ENCODE peak calls at places on chromosomes 5 and 9, in seven cellular contexts. N, U, Q, X, A, G and O are unnamed samples.

GRCh38 chr5:368162-369084 is 46.9 kb downstream of the AHRR start:
- DNase-seq in N (peak), A (no peak), U (no peak), Q (no peak), G (peak), X (no peak), O (no peak)

GRCh38 chr5:127562252-127562651 is 44.8 kb downstream of the PRRC1 start:
- DNase-seq in X (peak), Q (no peak), U (no peak), A (peak), G (no peak), N (peak), O (no peak)

GRCh38 chr5:107930092-107930491 is 259.4 kb upstream of the EFNA5 start:
- DNase-seq in U (no peak), N (peak), G (peak), X (no peak), A (no peak), Q (no peak), O (no peak)

GRCh38 chr5:107806271-107806670 is 135.5 kb upstream of the EFNA5 start:
- DNase-seq in X (no peak), G (no peak), N (no peak), Q (no peak), U (no peak), A (peak), O (no peak)

GRCh38 chr5:97991236-97991635 is 782.2 kb upstream of the RGMB start:
- DNase-seq in U (no peak), Q (no peak), X (no peak), G (no peak), A (no peak), N (no peak), O (no peak)

GRCh38 chr9:105672711-105673234 is 10.5 kb downstream of the TAL2 start:
- DNase-seq in N (no peak), Q (no peak), U (no peak), G (no peak), X (no peak), A (no peak), O (no peak)

GRCh38 chr5:16870878-16871277 is 65.2 kb downstream of the MYO10 start:
- DNase-seq in X (no peak), N (no peak), A (no peak), U (no peak), Q (no peak), G (no peak), O (no peak)

GRCh38 chr9:16679327-16679821 is 191.1 kb downstream of the BNC2 start:
- DNase-seq in A (no peak), X (peak), N (peak), U (no peak), Q (no peak), G (peak), O (peak)

GRCh38 chr5:101675510-101675909 is 620.6 kb downstream of the SLCO4C1 start:
- DNase-seq in A (no peak), N (no peak), U (no peak), G (no peak), Q (no peak), X (no peak), O (no peak)

GRCh38 chr9:21583628-21584027 is 101.5 kb upstream of the IFNE start:
- DNase-seq in N (peak), Q (no peak), A (no peak), G (no peak), U (no peak), X (no peak), O (no peak)

GRCh38 chr9:6646028-6646636 is 603 bp upstream of the GLDC start:
- DNase-seq in U (no peak), X (no peak), Q (peak), N (no peak), G (no peak), A (no peak), O (no peak)

GRCh38 chr5:415928-416635 is 26.9 kb upstream of the EXOC3 start:
- DNase-seq in Q (no peak), A (peak), N (no peak), U (no peak), X (no peak), G (no peak), O (no peak)

GRCh38 chr9:131477367-131477766 is 25.4 kb upstream of the POMT1 start:
- DNase-seq in N (no peak), U (no peak), Q (no peak), X (no peak), G (no peak), A (no peak), O (no peak)

GRCh38 chr5:122901346-122901745 is 55.9 kb downstream of the SNX24 start:
- DNase-seq in N (no peak), Q (no peak), A (no peak), U (no peak), G (no peak), X (no peak), O (no peak)

GRCh38 chr5:157544623-157544989 is 31.0 kb downstream of the ADAM19 start:
- DNase-seq in G (no peak), A (no peak), U (no peak), Q (no peak), X (no peak), N (no peak), O (no peak)

GRCh38 chr5:66164044-66164790 is 20.1 kb downstream of the SREK1 start:
- DNase-seq in G (peak), N (no peak), X (no peak), A (no peak), U (no peak), Q (no peak), O (no peak)

GRCh38 chr9:16484744-16485143 is 385.7 kb downstream of the BNC2 start:
- DNase-seq in Q (no peak), G (peak), U (no peak), X (no peak), N (peak), A (no peak), O (no peak)

GRCh38 chr9:19922476-19923118 is 133.8 kb upstream of the SLC24A2 start:
- DNase-seq in U (peak), Q (no peak), X (peak), G (peak), N (peak), A (peak), O (peak)

GRCh38 chr9:7212101-7212500 is 454.3 kb downstream of the KDM4C start:
- DNase-seq in N (peak), X (no peak), A (no peak), U (no peak), Q (no peak), G (no peak), O (no peak)

GRCh38 chr5:100828071-100828689 is 74.9 kb downstream of the ST8SIA4 start:
- DNase-seq in Q (no peak), X (no peak), A (no peak), N (peak), G (no peak), U (no peak), O (no peak)

GRCh38 chr9:127537014-127537413 is 75.1 kb upstream of the STXBP1 start:
- DNase-seq in N (peak), U (no peak), X (no peak), G (peak), A (no peak), Q (no peak), O (no peak)

GRCh38 chr9:35091536-35091935 is 4.9 kb downstream of the PIGO start:
- DNase-seq in X (no peak), U (no peak), N (no peak), Q (no peak), G (no peak), A (no peak), O (no peak)

GRCh38 chr9:37486256-37486615 is 488 bp downstream of the POLR1E start:
- DNase-seq in A (no peak), Q (no peak), G (no peak), X (no peak), U (no peak), N (no peak), O (no peak)

GRCh38 chr9:76560481-76560891 is 101.5 kb downstream of the GCNT1 start:
- DNase-seq in N (peak), Q (no peak), A (no peak), G (peak), U (no peak), X (no peak), O (no peak)

GRCh38 chr5:88515881-88516819 is 247.5 kb upstream of the TMEM161B start:
- DNase-seq in X (no peak), Q (no peak), U (no peak), A (no peak), G (peak), N (peak), O (no peak)

GRCh38 chr5:151773979-151774378 is 2.2 kb downstream of the G3BP1 start:
- DNase-seq in Q (no peak), G (no peak), A (no peak), U (no peak), N (peak), X (no peak), O (no peak)

GRCh38 chr9:90861380-90861779 is 59.8 kb downstream of the SYK start:
- DNase-seq in X (no peak), N (no peak), G (no peak), A (no peak), U (no peak), Q (no peak), O (no peak)

GRCh38 chr9:4680178-4680535 is 788 bp downstream of the CDC37L1 start:
- DNase-seq in A (no peak), N (peak), Q (peak), U (no peak), X (no peak), G (no peak), O (no peak)

DNA sequence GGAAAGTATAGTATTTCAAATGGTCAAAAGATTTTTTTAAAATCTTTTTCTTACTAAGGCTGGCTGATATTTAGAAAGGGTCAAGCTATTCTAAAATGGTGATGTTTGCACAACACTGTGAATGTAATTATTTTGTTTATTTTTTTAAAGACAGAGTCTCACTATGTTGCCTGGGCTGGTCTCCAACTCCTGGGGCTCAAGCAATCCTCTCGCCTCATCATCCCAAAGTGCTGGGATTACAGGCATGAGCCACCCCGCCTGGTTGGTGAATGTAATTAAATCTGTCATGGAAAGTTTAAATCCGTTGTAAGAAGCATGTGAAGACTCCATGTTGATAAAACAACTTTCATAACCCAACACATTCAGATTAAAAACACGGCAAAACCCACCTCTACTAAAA is 2.6 kb downstream of the UBTD2 start:
- DNase-seq in X (no peak), G (peak), N (peak), Q (no peak), U (no peak), A (no peak), O (no peak)
- H3K4me3 ChIP-seq in X (no peak), G (no peak), N (peak), Q (no peak), U (no peak), A (peak), O (no peak)

DNA sequence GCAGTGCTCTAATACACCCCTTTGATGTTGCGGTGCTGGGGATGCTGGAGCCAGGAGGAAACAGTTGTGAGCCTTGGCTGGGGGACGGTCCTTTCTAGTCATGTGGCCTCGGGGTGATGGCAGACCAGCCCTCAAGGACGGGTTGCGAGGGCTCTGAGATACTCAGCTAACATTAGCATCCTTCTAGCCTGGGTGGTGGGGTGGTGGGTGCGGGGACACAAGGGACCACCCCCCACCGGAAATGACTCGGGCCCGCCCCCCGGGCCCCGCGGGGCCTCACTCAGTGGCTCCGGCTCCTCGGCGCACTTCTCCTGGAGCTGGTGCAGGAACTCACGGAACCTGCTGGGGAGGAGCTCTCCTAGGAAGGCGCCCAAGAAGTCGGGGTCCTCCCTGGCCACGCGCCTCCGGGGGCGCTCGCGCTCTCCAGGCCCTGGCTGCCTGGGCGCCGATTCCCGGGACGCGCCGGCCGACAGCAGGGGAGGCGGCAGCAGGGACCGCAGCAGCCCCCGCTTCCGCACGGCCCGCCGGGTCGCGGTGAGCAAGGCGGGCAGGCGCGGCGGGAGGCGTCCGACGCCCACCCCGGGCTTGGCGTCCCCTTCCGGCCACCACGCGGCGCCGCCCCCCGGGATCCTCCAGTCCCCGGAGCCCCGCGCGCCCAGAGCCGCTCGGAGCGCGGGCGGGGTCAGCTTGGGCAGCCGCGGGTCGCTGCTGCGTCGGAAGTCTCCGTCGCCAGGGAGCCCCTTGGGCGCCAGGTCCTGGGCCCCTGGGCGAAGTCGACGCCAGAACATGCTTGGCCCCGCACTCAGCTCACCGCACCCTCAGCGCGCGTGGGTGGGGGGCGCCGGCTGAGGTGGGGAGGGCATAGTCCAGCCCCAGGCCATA is 873 bp downstream of the C9orf50 start:
- DNase-seq in A (peak), G (peak), U (no peak), N (peak), X (peak), Q (no peak), O (peak)
- H3K9ac ChIP-seq in A (no peak), G (peak), U (peak), N (peak), X (peak), Q (no peak), O (peak)

GRCh38 chr5:172985596-172985995 is 2.0 kb downstream of the ATP6V0E1 start:
- DNase-seq in X (no peak), G (no peak), Q (no peak), N (no peak), U (no peak), A (no peak), O (no peak)

GRCh38 chr5:172981931-172982330 is 1.6 kb upstream of the ATP6V0E1 start:
- DNase-seq in A (no peak), G (no peak), U (no peak), X (no peak), Q (no peak), N (no peak), O (no peak)

GRCh38 chr5:172984244-172984953 is 828 bp downstream of the ATP6V0E1 start:
- DNase-seq in A (peak), U (peak), G (peak), Q (peak), N (peak), X (peak), O (peak)

GRCh38 chr5:172979778-172980177 is 3.8 kb upstream of the ATP6V0E1 start:
- DNase-seq in N (peak), A (no peak), Q (no peak), X (no peak), U (no peak), G (peak), O (no peak)

DNA sequence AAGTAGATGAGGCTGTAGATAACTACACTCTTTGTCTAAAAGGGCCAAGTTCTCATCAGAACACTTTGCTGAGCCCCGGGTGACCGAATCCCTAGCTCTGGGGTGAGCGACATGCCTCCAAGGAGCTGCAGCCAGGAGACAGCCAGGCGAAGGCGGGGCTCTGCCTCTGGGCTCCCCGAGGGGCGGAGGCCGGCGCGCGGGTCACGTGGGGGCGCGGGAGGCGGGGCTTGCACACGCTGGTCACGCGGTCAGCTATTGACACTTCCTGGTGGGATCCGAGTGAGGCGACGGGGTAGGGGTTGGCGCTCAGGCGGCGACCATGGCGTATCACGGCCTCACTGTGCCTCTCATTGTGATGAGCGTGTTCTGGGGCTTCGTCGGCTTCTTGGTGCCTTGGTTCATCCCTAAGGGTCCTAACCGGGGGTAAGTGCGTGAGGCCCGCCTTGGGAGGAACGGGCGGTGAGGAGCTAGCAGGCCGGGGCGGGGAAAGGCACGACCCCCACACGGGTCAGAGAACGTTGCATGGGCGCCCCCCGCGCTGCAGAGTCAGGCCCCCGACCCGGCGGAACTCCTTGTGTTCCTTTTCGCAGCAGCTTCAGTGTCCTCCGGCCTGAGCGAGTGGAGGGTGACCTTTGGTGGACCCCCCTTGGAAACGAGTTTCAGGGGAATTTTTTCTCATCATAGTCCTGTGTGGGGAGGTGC is at the start of gene ATP6V0E1:
- DNase-seq in Q (peak), G (peak), A (peak), U (peak), N (peak), X (peak), O (peak)
- H3K4me3 ChIP-seq in Q (peak), G (peak), A (peak), U (peak), N (peak), X (peak), O (peak)

DNA sequence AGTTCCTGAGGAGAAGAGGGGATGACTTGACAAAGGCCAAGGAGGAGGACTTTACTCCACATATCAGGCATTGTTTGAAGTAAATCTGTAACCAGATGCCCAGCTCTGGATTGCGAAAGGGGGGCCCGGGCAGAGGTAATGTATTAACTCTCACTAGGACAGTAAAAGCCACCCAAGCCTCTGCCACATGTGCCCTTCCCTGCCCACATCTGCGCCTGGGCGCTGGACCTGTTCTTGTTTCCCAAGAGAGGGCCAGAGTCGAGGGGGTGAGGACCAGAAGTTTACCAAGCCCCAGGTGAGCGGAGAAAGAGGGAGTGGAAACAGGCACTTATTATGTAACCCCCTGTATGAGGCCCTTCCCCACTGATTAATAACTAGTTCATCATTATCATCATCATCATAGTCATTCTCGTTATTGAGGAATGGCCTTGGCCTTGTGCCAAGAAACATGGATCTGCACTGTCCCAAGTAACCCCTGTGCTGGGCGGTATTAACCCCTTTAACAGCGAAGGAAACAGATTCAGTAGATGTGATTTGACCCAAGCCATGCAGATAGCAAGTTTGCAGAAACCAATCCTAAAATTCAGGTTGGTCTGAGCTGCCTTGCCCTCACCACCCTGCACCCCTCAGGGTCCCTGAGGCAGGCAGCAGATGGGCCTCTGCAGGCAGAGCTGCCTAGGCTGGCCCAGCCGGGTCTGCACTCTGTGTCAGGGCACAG is at the start of gene SLC23A1:
- DNase-seq in A (no peak), N (no peak), U (no peak), Q (no peak), X (no peak), G (peak), O (no peak)
- H3K9ac ChIP-seq in A (no peak), N (no peak), U (no peak), Q (no peak), X (no peak), G (no peak), O (peak)

DNA sequence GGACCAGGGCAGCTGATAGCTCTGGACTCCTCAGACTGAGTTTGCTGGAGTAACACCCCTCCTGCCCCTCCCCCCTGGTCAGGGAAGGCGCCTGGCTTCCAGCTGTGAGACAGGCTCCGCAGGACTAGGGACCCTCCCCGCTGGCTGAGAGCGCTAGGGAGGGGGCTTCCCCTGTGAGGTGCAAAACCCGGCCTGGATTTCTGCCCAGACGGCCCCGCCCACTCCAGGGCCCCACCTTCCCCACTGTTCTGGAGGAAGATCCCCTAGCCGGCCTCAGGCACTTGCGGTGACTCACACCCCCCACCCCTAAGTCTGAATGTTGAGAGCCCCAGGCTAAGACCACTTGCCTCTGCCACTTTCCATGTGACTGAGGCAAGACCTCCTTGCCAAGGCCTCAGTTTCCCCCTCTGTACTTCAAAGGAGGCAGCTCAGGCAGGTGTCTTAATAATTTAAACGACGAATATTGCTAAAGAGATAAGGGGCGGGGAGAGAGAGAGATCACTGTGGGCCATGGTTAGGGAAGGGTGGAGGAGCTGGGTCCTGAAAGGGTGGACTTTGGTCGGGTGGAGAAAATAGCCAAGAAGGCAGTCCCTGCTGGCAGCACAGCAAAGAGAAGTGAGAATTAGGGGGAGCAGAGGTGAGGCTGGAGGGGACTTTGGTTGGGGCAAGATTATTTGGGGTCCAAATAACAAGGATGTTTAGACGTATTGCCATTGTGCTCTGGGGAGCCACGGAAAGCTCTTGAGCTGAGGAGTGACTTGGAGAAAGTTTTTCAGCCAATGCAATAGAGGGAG is 1.0 kb upstream of the DAB2IP start:
- DNase-seq in U (peak), A (peak), Q (no peak), N (peak), X (peak), G (peak), O (peak)
- H3K4me3 ChIP-seq in U (peak), A (peak), Q (no peak), N (no peak), X (no peak), G (no peak), O (no peak)

DNA sequence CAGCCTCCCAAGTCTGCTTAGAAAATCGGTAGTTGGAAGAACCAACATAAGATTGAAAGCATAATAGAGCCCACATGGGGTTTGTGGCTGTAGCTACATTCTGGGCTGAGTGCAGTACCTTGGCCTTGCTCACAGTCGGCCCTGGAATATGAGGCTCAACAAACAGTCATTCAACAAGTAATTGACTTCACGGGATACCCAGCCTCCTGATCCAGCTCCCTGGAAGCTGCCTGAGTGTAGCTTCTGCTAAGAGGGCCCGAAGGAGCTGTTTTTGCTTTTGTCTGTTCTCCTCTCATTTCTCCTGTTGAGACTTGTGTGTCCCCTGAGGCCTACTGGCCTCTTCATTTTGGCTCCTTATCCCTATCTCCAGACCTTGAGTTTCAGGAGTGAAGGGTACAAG is 170.7 kb downstream of the HSPA4 start:
- DNase-seq in X (no peak), A (no peak), G (no peak), Q (no peak), U (no peak), N (no peak), O (no peak)
- H3K9ac ChIP-seq in X (no peak), A (no peak), G (no peak), Q (no peak), U (no peak), N (no peak), O (no peak)